ENCODE peak calls at places on chromosome 10, in ten cellular contexts. One of them, this sample, is unnamed.

GRCh38 chr10:99709480-99710229 is 22.3 kb downstream of the COX15 start:
- DNase-seq in LoVo: peak
- DNase-seq in AG04449: no peak
- DNase-seq in osteoblast: peak
- DNase-seq in mesothelial cell of epicardium: no peak
- DNase-seq in adrenal gland: no peak
- DNase-seq in neuronal stem cell: no peak
- DNase-seq in epithelial cell of esophagus: peak
- DNase-seq in prostate gland: no peak
- DNase-seq in PC-3: no peak
- DNase-seq in this sample: no peak

GRCh38 chr10:122854648-122855047 is 9.0 kb upstream of the CUZD1 start:
- DNase-seq in LoVo: no peak
- DNase-seq in AG04449: peak
- DNase-seq in osteoblast: peak
- DNase-seq in mesothelial cell of epicardium: no peak
- DNase-seq in adrenal gland: no peak
- DNase-seq in neuronal stem cell: no peak
- DNase-seq in epithelial cell of esophagus: peak
- DNase-seq in prostate gland: no peak
- DNase-seq in PC-3: peak
- DNase-seq in this sample: no peak

GRCh38 chr10:120318862-120319261 is 138.2 kb upstream of the PLPP4 start:
- DNase-seq in LoVo: no peak
- DNase-seq in AG04449: no peak
- DNase-seq in osteoblast: no peak
- DNase-seq in mesothelial cell of epicardium: no peak
- DNase-seq in adrenal gland: no peak
- DNase-seq in neuronal stem cell: no peak
- DNase-seq in epithelial cell of esophagus: no peak
- DNase-seq in prostate gland: no peak
- DNase-seq in PC-3: no peak
- DNase-seq in this sample: no peak

GRCh38 chr10:19817251-19818046 is 1.2 kb downstream of the PLXDC2 start:
- DNase-seq in LoVo: no peak
- DNase-seq in AG04449: no peak
- DNase-seq in osteoblast: peak
- DNase-seq in mesothelial cell of epicardium: peak
- DNase-seq in adrenal gland: no peak
- DNase-seq in neuronal stem cell: peak
- DNase-seq in epithelial cell of esophagus: peak
- DNase-seq in prostate gland: peak
- DNase-seq in PC-3: no peak
- DNase-seq in this sample: no peak

GRCh38 chr10:102119417-102120141 is 589 bp downstream of the LDB1 start:
- DNase-seq in LoVo: peak
- DNase-seq in AG04449: no peak
- DNase-seq in osteoblast: peak
- DNase-seq in mesothelial cell of epicardium: peak
- DNase-seq in adrenal gland: peak
- DNase-seq in neuronal stem cell: peak
- DNase-seq in epithelial cell of esophagus: peak
- DNase-seq in prostate gland: peak
- DNase-seq in PC-3: peak
- DNase-seq in this sample: no peak

GRCh38 chr10:24542314-24543270 is 181.1 kb downstream of the ARHGAP21 start:
- DNase-seq in LoVo: no peak
- DNase-seq in AG04449: no peak
- DNase-seq in osteoblast: no peak
- DNase-seq in mesothelial cell of epicardium: no peak
- DNase-seq in adrenal gland: no peak
- DNase-seq in neuronal stem cell: no peak
- DNase-seq in epithelial cell of esophagus: no peak
- DNase-seq in prostate gland: no peak
- DNase-seq in PC-3: no peak
- DNase-seq in this sample: no peak

GRCh38 chr10:125162181-125162906 is 2.0 kb upstream of the CTBP2 start:
- DNase-seq in LoVo: no peak
- DNase-seq in AG04449: no peak
- DNase-seq in osteoblast: peak
- DNase-seq in mesothelial cell of epicardium: peak
- DNase-seq in adrenal gland: peak
- DNase-seq in neuronal stem cell: no peak
- DNase-seq in epithelial cell of esophagus: no peak
- DNase-seq in prostate gland: peak
- DNase-seq in PC-3: peak
- DNase-seq in this sample: no peak

GRCh38 chr10:27513451-27514191 is 9.5 kb downstream of the RAB18 start:
- DNase-seq in LoVo: no peak
- DNase-seq in AG04449: peak
- DNase-seq in osteoblast: peak
- DNase-seq in mesothelial cell of epicardium: no peak
- DNase-seq in adrenal gland: no peak
- DNase-seq in neuronal stem cell: no peak
- DNase-seq in epithelial cell of esophagus: peak
- DNase-seq in prostate gland: no peak
- DNase-seq in PC-3: peak
- DNase-seq in this sample: no peak

GRCh38 chr10:103661951-103662405 is 168.5 kb downstream of the NEURL1 start:
- DNase-seq in LoVo: no peak
- DNase-seq in AG04449: no peak
- DNase-seq in osteoblast: peak
- DNase-seq in mesothelial cell of epicardium: no peak
- DNase-seq in adrenal gland: no peak
- DNase-seq in neuronal stem cell: no peak
- DNase-seq in epithelial cell of esophagus: no peak
- DNase-seq in prostate gland: no peak
- DNase-seq in PC-3: no peak
- DNase-seq in this sample: no peak

GRCh38 chr10:108970016-108970415 is 953.3 kb downstream of the XPNPEP1 start:
- DNase-seq in LoVo: peak
- DNase-seq in AG04449: no peak
- DNase-seq in osteoblast: no peak
- DNase-seq in mesothelial cell of epicardium: peak
- DNase-seq in adrenal gland: no peak
- DNase-seq in neuronal stem cell: peak
- DNase-seq in epithelial cell of esophagus: peak
- DNase-seq in prostate gland: no peak
- DNase-seq in PC-3: peak
- DNase-seq in this sample: no peak

GRCh38 chr10:127405221-127405620 is 143.9 kb upstream of the NPS start:
- DNase-seq in LoVo: no peak
- DNase-seq in AG04449: peak
- DNase-seq in osteoblast: no peak
- DNase-seq in mesothelial cell of epicardium: no peak
- DNase-seq in adrenal gland: no peak
- DNase-seq in neuronal stem cell: no peak
- DNase-seq in epithelial cell of esophagus: no peak
- DNase-seq in prostate gland: no peak
- DNase-seq in PC-3: no peak
- DNase-seq in this sample: peak

GRCh38 chr10:8778713-8779112 is 724.2 kb downstream of the GATA3 start:
- DNase-seq in LoVo: peak
- DNase-seq in AG04449: no peak
- DNase-seq in osteoblast: no peak
- DNase-seq in mesothelial cell of epicardium: no peak
- DNase-seq in adrenal gland: no peak
- DNase-seq in neuronal stem cell: no peak
- DNase-seq in epithelial cell of esophagus: no peak
- DNase-seq in prostate gland: no peak
- DNase-seq in PC-3: peak
- DNase-seq in this sample: no peak

GRCh38 chr10:4301296-4301695 is 516.3 kb upstream of the KLF6 start:
- DNase-seq in LoVo: no peak
- DNase-seq in AG04449: no peak
- DNase-seq in osteoblast: no peak
- DNase-seq in mesothelial cell of epicardium: no peak
- DNase-seq in adrenal gland: no peak
- DNase-seq in neuronal stem cell: no peak
- DNase-seq in epithelial cell of esophagus: peak
- DNase-seq in prostate gland: no peak
- DNase-seq in PC-3: no peak
- DNase-seq in this sample: no peak

GRCh38 chr10:63637833-63638443 is 116.7 kb downstream of the REEP3 start:
- DNase-seq in LoVo: peak
- DNase-seq in AG04449: no peak
- DNase-seq in osteoblast: no peak
- DNase-seq in mesothelial cell of epicardium: no peak
- DNase-seq in adrenal gland: no peak
- DNase-seq in neuronal stem cell: no peak
- DNase-seq in epithelial cell of esophagus: no peak
- DNase-seq in prostate gland: peak
- DNase-seq in PC-3: no peak
- DNase-seq in this sample: no peak

GRCh38 chr10:71998840-71999194 is 34.6 kb downstream of the CHST3 start:
- DNase-seq in LoVo: no peak
- DNase-seq in AG04449: peak
- DNase-seq in osteoblast: peak
- DNase-seq in mesothelial cell of epicardium: peak
- DNase-seq in adrenal gland: peak
- DNase-seq in neuronal stem cell: no peak
- DNase-seq in epithelial cell of esophagus: peak
- DNase-seq in prostate gland: no peak
- DNase-seq in PC-3: peak
- DNase-seq in this sample: no peak

This sample was measured in retinal pigment epithelial cell.